ENCODE peak calls at places on chromosomes 4 and X, in nine cellular contexts. D, A, F, Z, X, Q, L, Y and C are unnamed samples. For H3K4me1 and H3K27me3, the result is how much of the 10 kb centered on the place peaks cover.

GRCh38 chrX:49166914-49167739 is 4.6 kb downstream of the MAGIX start:
- DNase-seq in A (peak), F (peak), D (peak), Q (peak), Y (peak), Z (peak), L (peak), X (peak), C (peak)

GRCh38 chrX:47143894-47144625 is 442 bp downstream of the NDUFB11 start:
- DNase-seq in X (peak), Q (no peak), Z (peak), L (peak), D (no peak), Y (peak), A (no peak), F (peak), C (peak)

GRCh38 chr4:166594326-166594946 is 639.9 kb downstream of the SPOCK3 start:
- DNase-seq in Q (no peak), X (no peak), Y (peak), A (peak), Z (peak), F (peak), D (no peak), L (no peak), C (no peak)

GRCh38 chr4:15506464-15506863 is 36.8 kb downstream of the CC2D2A start:
- DNase-seq in Y (peak), A (no peak), L (peak), F (peak), Z (no peak), X (no peak), Q (no peak), D (no peak), C (no peak)

GRCh38 chr4:37549003-37549402 is 137.2 kb downstream of the RELL1 start:
- DNase-seq in Y (peak), X (no peak), D (no peak), Q (peak), Z (no peak), F (peak), A (peak), L (no peak), C (no peak)

GRCh38 chr4:38281416-38282071 is 321.3 kb downstream of the PTTG2 start:
- DNase-seq in Z (no peak), Q (no peak), D (no peak), Y (peak), A (peak), F (peak), X (no peak), L (no peak), C (no peak)

GRCh38 chrX:6041630-6042029 is 187.0 kb downstream of the NLGN4X start:
- DNase-seq in F (no peak), Z (no peak), L (peak), D (no peak), A (peak), Q (no peak), Y (peak), X (no peak), C (no peak)

GRCh38 chr4:10727140-10727880 is 42.7 kb upstream of the CLNK start:
- DNase-seq in Z (no peak), L (no peak), X (no peak), Y (no peak), D (no peak), Q (no peak), F (no peak), A (no peak), C (no peak)

GRCh38 chrX:108199691-108200090 is 108.1 kb downstream of the ATG4A start:
- DNase-seq in F (peak), Z (no peak), A (peak), L (no peak), D (no peak), X (no peak), Y (peak), Q (no peak), C (no peak)

GRCh38 chrX:75155830-75156525 is at the start of gene ABCB7:
- DNase-seq in L (peak), F (peak), X (peak), Y (peak), Z (peak), D (peak), A (peak), Q (no peak), C (peak)

GRCh38 chrX:22109442-22109841 is 77.3 kb downstream of the PHEX start:
- DNase-seq in D (no peak), F (no peak), Q (no peak), A (peak), Y (peak), X (no peak), Z (no peak), L (peak), C (no peak)

GRCh38 chr4:86011117-86011516 is 348.7 kb downstream of the MAPK10 start:
- DNase-seq in D (no peak), X (no peak), Y (peak), Q (no peak), F (peak), L (peak), Z (peak), A (peak), C (no peak)

GRCh38 chr4:11614426-11614825 is 185.7 kb upstream of the HS3ST1 start:
- DNase-seq in X (no peak), Q (no peak), Y (no peak), Z (no peak), A (peak), F (no peak), D (no peak), L (peak), C (no peak)

GRCh38 chr4:120000591-120001296 is 65.9 kb downstream of the MAD2L1 start:
- DNase-seq in L (no peak), D (no peak), F (no peak), X (no peak), Q (no peak), A (no peak), Z (no peak), Y (no peak), C (no peak)

GRCh38 chr4:98804403-98804802 is 124.5 kb downstream of the EIF4E start:
- DNase-seq in Z (no peak), L (no peak), Q (no peak), Y (no peak), F (no peak), X (no peak), A (no peak), D (no peak), C (no peak)

GRCh38 chrX:24694825-24695224 is 1.1 kb downstream of the POLA1 start:
- DNase-seq in X (no peak), Q (no peak), Z (no peak), Y (peak), D (no peak), A (no peak), F (no peak), L (no peak), C (no peak)

GRCh38 chr4:171932238-171932637 is 119.0 kb downstream of the GALNTL6 start:
- DNase-seq in Y (no peak), D (no peak), A (no peak), Q (no peak), X (no peak), L (no peak), Z (no peak), F (no peak), C (no peak)

GRCh38 chr4:47733506-47733905 is 104.4 kb downstream of the CORIN start:
- DNase-seq in Q (no peak), D (no peak), F (no peak), Z (no peak), X (no peak), L (no peak), Y (no peak), A (no peak), C (no peak)

GRCh38 chrX:38220024-38220935 is at the start of gene SRPX:
- DNase-seq in L (no peak), D (peak), Q (no peak), Y (peak), Z (peak), A (peak), F (peak), X (peak), C (peak)

GRCh38 chr4:98994474-98995182 is 893 bp upstream of the METAP1 start:
- DNase-seq in D (no peak), L (no peak), Y (peak), Q (no peak), Z (no peak), F (peak), A (no peak), X (no peak), C (no peak)

GRCh38 chrX:31227250-31227649 is 155.4 kb upstream of the FTHL17 start:
- DNase-seq in F (no peak), Q (no peak), A (no peak), L (no peak), X (no peak), Y (peak), D (no peak), Z (no peak), C (no peak)

GRCh38 chrX:14963447-14964236 is 90.4 kb downstream of the MOSPD2 start:
- DNase-seq in Q (peak), A (peak), Z (no peak), L (peak), D (no peak), X (no peak), Y (peak), F (peak), C (no peak)

GRCh38 chr4:16626945-16627344 is 271.5 kb downstream of the LDB2 start:
- DNase-seq in Y (peak), A (peak), F (peak), Q (no peak), X (no peak), L (peak), Z (peak), D (no peak), C (no peak)

GRCh38 chrX:71619193-71619592 is 882 bp upstream of the CXCR3 start:
- DNase-seq in Z (no peak), D (no peak), L (no peak), Y (no peak), A (no peak), F (no peak), Q (no peak), X (no peak), C (no peak)

DNA sequence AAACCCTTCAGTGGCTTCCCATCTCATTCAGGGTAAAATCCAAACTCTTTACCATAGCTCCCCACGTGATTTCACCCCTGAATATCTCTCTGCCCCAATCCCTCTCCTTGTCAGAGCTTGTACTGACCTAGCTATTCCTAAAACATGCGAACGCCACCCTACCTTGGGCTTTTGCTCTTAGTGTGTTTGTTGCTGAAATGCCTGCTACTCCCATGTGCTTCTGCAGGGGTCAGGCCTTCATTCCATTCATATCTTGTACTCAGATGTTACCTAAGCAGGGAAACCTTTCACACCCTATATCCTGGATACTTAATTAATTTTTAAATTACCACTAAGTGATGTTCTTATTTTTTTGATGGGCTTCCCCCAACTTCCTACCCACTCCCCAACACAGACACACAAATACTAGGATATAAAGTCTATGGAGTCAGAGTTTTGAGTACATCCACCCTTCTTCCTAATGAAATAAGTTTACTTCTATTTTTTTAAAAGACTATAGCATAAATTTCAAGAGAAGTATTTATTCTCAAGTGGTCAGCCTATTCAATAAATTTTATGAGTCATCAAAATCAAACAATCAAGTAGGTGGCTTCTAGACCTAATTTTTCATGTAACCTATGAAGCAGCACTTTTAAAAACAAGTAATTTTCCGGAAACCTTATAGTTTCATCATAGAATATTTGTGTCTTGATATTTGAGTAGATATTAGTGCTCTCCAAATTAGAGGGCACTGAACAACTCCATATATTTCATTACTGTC is 189.4 kb downstream of the RAPGEF2 start:
- DNase-seq in L (no peak), Y (no peak), F (no peak), Q (no peak), X (no peak), A (no peak), Z (no peak), D (no peak), C (no peak)
- H3K4me1 ChIP-seq in L (under half), Y (half or more), F (under half), Q (under half), X (under half), A (under half), Z (half or more), D (under half), C (under half)

DNA sequence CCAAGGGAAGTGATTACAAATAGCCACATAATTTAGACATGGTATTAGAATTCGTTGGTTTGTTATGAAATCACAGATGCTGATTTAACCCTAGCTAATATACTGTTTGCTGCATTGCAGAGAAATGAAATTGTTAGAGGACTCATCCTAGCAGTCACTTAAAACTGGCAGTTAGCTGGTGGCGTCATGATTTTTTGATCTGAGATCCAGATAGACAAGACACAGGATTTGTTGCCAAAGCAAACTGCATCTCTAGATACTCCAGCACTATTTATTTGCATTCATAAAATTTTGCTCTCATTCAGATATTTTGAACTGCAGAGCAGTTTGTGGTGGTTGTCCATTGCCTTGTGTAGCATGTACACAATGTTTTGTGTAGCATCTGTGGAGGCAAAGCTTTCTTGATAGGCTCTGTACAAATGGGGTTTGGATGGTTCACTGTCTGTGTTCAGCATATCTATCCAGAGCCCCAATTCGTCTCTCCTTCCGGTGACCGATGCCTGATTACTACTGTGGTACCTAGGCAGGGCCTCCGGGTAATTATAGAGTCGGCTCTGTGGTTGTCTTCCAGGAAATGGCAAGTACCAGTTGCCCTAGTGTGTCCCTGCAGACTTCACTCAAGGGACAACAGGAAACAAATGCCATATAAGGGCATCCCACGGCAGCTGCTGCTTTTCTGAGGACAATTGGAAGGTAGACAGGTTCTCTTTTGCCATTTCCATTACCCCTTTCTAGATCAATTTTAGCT is 30.1 kb upstream of the SPARCL1 start:
- DNase-seq in L (no peak), Z (no peak), Q (no peak), F (no peak), D (no peak), X (no peak), Y (no peak), A (no peak), C (no peak)
- H3K27ac ChIP-seq in L (no peak), Z (no peak), Q (no peak), F (no peak), D (no peak), X (no peak), Y (no peak), A (no peak), C (no peak)

GRCh38 chr4:185019451-185020292 is 1.4 kb downstream of the HELT start:
- DNase-seq in A (peak), Y (no peak), Q (no peak), D (no peak), X (no peak), Z (no peak), F (no peak), L (no peak), C (no peak)
- H3K27me3 ChIP-seq in A (half or more), Y (half or more), Q (half or more), D (half or more), X (half or more), Z (half or more), F (half or more), L (half or more), C (half or more)

GRCh38 chr4:152678841-152679240 is 956 bp downstream of the TMEM154 start:
- DNase-seq in F (no peak), L (no peak), Y (peak), D (no peak), A (peak), X (no peak), Z (no peak), Q (no peak), C (no peak)
- H3K4me1 ChIP-seq in F (under half), L (under half), Y (under half), D (under half), A (half or more), X (under half), Z (under half), Q (half or more), C (under half)

DNA sequence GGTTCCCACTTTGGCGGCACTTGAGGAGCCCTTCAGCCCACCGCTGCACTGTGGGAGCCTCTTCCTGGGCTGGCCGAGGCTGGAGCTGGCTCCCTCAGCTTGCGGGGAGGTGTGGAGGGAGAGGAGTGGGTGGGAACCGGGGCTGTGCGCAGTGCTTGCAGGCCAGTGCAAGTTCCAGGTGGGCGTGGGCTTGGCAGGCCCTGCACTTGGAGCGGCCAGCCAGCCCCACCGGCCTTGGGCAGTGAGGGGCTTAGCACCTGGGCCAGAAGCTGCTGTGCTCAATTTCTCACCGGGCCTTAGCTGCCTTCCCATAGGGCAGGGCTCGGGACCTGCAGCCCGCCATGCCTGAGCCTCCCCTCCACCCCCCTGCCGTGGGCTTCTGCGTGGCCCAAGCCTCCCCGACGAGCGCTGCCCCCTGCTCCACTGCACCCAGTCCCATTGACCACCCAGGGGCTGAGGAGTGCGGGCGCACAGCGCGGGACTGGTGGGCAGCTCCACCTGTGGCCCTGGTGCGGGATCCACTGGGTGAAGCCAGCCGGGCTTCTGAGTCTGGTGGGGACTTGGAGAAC is 474.3 kb downstream of the MID1IP1 start:
- DNase-seq in D (no peak), Q (no peak), F (no peak), L (no peak), Y (no peak), Z (no peak), A (no peak), X (no peak), C (no peak)
- H3K27ac ChIP-seq in D (no peak), Q (no peak), F (no peak), L (no peak), Y (no peak), Z (no peak), A (no peak), X (no peak), C (no peak)

DNA sequence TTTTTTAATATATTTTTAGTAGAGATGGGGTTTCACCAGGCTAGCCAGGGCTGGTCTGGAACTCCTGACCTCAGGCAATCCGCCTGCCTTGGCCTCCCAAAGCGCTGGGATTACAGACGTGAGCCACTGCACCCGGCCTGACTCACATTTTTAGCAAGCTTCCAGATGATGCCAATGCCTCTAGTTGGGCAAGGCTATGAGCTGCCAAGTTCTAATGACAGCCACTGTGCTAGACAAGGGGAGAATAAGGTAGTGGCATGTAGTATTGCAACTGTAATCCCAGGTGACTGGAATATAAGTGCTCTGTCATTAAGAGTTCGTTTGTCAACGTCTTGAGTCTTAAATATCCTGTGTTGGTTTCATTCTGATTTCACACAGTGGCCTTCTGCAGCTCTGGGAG is 96.7 kb downstream of the SLIT2 start:
- DNase-seq in Y (no peak), X (no peak), L (no peak), F (no peak), D (no peak), A (no peak), Q (no peak), Z (no peak), C (no peak)
- H3K27me3 ChIP-seq in Y (under half), X (under half), L (under half), F (under half), D (under half), A (under half), Q (under half), Z (under half), C (under half)

GRCh38 chr4:169249214-169249973 is 21.4 kb downstream of the SH3RF1 start:
- DNase-seq in Y (peak), X (no peak), F (peak), L (no peak), D (no peak), Z (no peak), A (no peak), Q (no peak), C (no peak)

GRCh38 chr4:169252339-169253086 is 18.2 kb downstream of the SH3RF1 start:
- DNase-seq in Q (no peak), X (no peak), F (peak), Y (no peak), Z (peak), D (no peak), A (no peak), L (no peak), C (no peak)

GRCh38 chr4:169248645-169249044 is 22.1 kb downstream of the SH3RF1 start:
- DNase-seq in A (no peak), D (no peak), Y (no peak), Z (no peak), X (no peak), L (no peak), F (no peak), Q (no peak), C (no peak)

GRCh38 chr4:169251291-169252235 is 19.2 kb downstream of the SH3RF1 start:
- DNase-seq in Q (no peak), Z (no peak), D (no peak), A (peak), Y (no peak), X (no peak), F (no peak), L (no peak), C (no peak)

DNA sequence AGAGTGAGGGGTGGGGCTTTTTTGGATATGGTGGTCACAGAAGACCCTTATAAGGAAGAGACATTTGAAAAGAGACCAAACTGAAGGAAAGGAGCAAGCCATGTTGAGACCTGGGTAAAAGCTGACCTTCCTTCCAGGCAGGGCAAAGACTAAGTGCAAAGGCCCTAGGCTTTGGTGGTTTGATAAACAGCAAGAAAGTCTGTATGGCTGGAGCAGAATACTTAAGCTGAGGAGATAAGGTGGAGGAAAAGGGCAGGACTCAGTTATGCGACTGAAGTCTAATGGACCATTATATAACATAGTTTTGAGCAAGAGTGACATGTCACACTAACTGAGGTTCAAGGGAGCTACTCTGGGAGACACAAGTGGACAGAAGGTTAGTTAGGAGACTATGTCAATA is 20.0 kb downstream of the SH3RF1 start:
- DNase-seq in F (no peak), D (no peak), X (no peak), Y (no peak), Z (no peak), L (no peak), Q (no peak), A (no peak), C (no peak)
- H3K4me1 ChIP-seq in F (under half), D (under half), X (under half), Y (half or more), Z (half or more), L (under half), Q (under half), A (half or more), C (half or more)